ENCODE peak calls at places on chromosomes 3 and 15, in eight cellular contexts. C is heart left ventricle, M is heart right ventricle, L is GM23338, J is cardiac fibroblast, H is H1, P is fibroblast of mammary gland, K is neural progenitor cell. Q is an unnamed sample.
A peak's percentile ranks its signal among the peaks of the same experiment; 100 is the strongest.

GRCh38 chr15:32641517-32642059 is at the start of gene SCG5:
- DNase-seq in C (no peak), M (no peak), L (peak; percentile 96), J (peak; percentile 40), H (peak; percentile 85), P (peak; percentile 63), K (peak; percentile 86), Q (peak; percentile 69)

GRCh38 chr3:12405432-12406272 is 78.6 kb upstream of the TSEN2 start:
- DNase-seq in C (peak; percentile 91), M (peak; percentile 83), L (no peak), J (peak; percentile 97), H (no peak), P (peak; percentile 99), K (no peak), Q (peak; percentile 46)

GRCh38 chr3:195823286-195823685 is 11.6 kb upstream of the MUC4 start:
- DNase-seq in C (no peak), M (no peak), L (no peak), J (no peak), H (no peak), P (peak; percentile 13), K (peak; percentile 1), Q (no peak)

GRCh38 chr15:100873029-100873677 is 6.5 kb upstream of the ALDH1A3 start:
- DNase-seq in C (no peak), M (peak; percentile 60), L (peak; percentile 86), J (peak; percentile 94), H (peak; percentile 74), P (peak; percentile 90), K (peak; percentile 73), Q (peak; percentile 71)

GRCh38 chr3:121786485-121786884 is 36.9 kb upstream of the GOLGB1 start:
- DNase-seq in C (no peak), M (no peak), L (no peak), J (peak; percentile 72), H (no peak), P (peak; percentile 59), K (no peak), Q (no peak)

GRCh38 chr3:112531358-112531781 is 30.4 kb downstream of the ATG3 start:
- DNase-seq in C (no peak), M (no peak), L (peak; percentile 51), J (peak; percentile 67), H (no peak), P (peak; percentile 54), K (peak; percentile 15), Q (peak; percentile 23)

GRCh38 chr3:69871256-69871655 is 128.3 kb upstream of the SAMMSON start:
- DNase-seq in C (no peak), M (no peak), L (no peak), J (no peak), H (no peak), P (no peak), K (no peak), Q (no peak)

GRCh38 chr15:56165234-56165633 is 78.4 kb downstream of the RFX7 start:
- DNase-seq in C (no peak), M (no peak), L (no peak), J (no peak), H (no peak), P (no peak), K (no peak), Q (no peak)

GRCh38 chr15:99729327-99729726 is 3.9 kb downstream of the LYSMD4 start:
- DNase-seq in C (no peak), M (no peak), L (no peak), J (no peak), H (no peak), P (no peak), K (no peak), Q (no peak)

GRCh38 chr3:163129287-163129686 is 1632.7 kb downstream of the OTOL1 start:
- DNase-seq in C (no peak), M (no peak), L (no peak), J (no peak), H (no peak), P (no peak), K (no peak), Q (no peak)

GRCh38 chr15:66067687-66068086 is 185.9 kb downstream of the MEGF11 start:
- DNase-seq in C (no peak), M (no peak), L (peak; percentile 93), J (no peak), H (no peak), P (no peak), K (peak; percentile 67), Q (no peak)

GRCh38 chr15:61421470-61421869 is 192.4 kb upstream of the RORA start:
- DNase-seq in C (no peak), M (no peak), L (no peak), J (no peak), H (no peak), P (no peak), K (no peak), Q (no peak)

GRCh38 chr3:144692488-144692887 is 720.9 kb downstream of the DIPK2A start:
- DNase-seq in C (no peak), M (no peak), L (no peak), J (no peak), H (no peak), P (no peak), K (no peak), Q (no peak)

GRCh38 chr3:189936210-189936609 is 184.5 kb downstream of the P3H2 start:
- DNase-seq in C (no peak), M (no peak), L (no peak), J (peak; percentile 69), H (no peak), P (no peak), K (no peak), Q (no peak)

GRCh38 chr15:90588427-90588826 is 58.7 kb downstream of the CRTC3 start:
- DNase-seq in C (no peak), M (no peak), L (no peak), J (peak; percentile 46), H (no peak), P (peak; percentile 59), K (no peak), Q (no peak)

GRCh38 chr3:193716155-193716554 is 123.1 kb downstream of the OPA1 start:
- DNase-seq in C (no peak), M (no peak), L (no peak), J (no peak), H (no peak), P (no peak), K (no peak), Q (no peak)

GRCh38 chr15:93052090-93052892 is 36.7 kb downstream of the RGMA start:
- DNase-seq in C (no peak), M (no peak), L (no peak), J (no peak), H (no peak), P (no peak), K (no peak), Q (no peak)

GRCh38 chr3:126965526-126966080 is 17.3 kb upstream of the PLXNA1 start:
- DNase-seq in C (no peak), M (no peak), L (no peak), J (no peak), H (no peak), P (no peak), K (no peak), Q (no peak)

GRCh38 chr3:127914584-127914983 is 448 bp upstream of the KBTBD12 start:
- DNase-seq in C (no peak), M (no peak), L (no peak), J (no peak), H (no peak), P (no peak), K (no peak), Q (no peak)

GRCh38 chr3:8519774-8520448 is 18.3 kb downstream of the LMCD1 start:
- DNase-seq in C (no peak), M (no peak), L (no peak), J (no peak), H (no peak), P (no peak), K (no peak), Q (no peak)

GRCh38 chr3:166685246-166685645 is 694.9 kb downstream of the ZBBX start:
- DNase-seq in C (no peak), M (no peak), L (no peak), J (no peak), H (no peak), P (no peak), K (no peak), Q (no peak)
- TF ChIP-seq CTCF in C (no peak), M (no peak), L (peak; percentile 18), J (no peak), H (no peak), P (no peak), K (no peak), Q (no peak)

GRCh38 chr15:68256675-68257450 is 20.7 kb upstream of the FEM1B start:
- DNase-seq in C (peak; percentile 89), M (peak; percentile 89), L (peak; percentile 95), J (peak; percentile 98), H (peak; percentile 94), P (peak; percentile 95), K (peak; percentile 94), Q (peak; percentile 93)
- H3K4me3 ChIP-seq in C (peak overlapping the region; percentile 69), M (peak overlapping the region; percentile 23), L (peak overlapping the region; percentile 63), J (peak overlapping the region; percentile 50), H (peak overlapping the region; percentile 48), P (peak overlapping the region; percentile 61), K (peak overlapping the region; percentile 46), Q (peak overlapping the region; percentile 66)

DNA sequence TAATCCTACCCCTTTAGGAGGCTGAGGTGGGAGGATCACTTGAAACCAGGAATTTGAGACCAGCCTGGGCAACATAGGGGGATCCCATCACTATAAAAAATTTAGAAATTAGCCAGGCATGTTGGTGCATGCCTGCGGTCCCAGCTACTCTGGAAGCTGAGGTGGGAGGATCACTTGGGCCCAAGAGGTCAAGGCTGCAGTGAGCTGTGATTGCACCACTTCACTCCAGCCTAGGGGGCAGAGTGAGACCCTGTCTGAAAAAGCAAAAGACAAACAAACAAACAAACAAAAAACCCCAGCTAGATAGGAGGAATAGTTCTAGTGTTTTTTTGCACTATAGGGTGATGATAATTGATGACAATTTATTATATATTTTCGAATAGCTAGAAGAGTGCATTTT is 70.6 kb upstream of the CHRNB4 start:
- DNase-seq in C (no peak), M (no peak), L (no peak), J (no peak), H (no peak), P (no peak), K (no peak), Q (no peak)
- TF ChIP-seq CTCF in C (no peak), M (no peak), L (peak; percentile 45), J (no peak), H (peak; percentile 33), P (no peak), K (no peak), Q (no peak)

GRCh38 chr3:30934208-30934550 is 39.7 kb upstream of the GADL1 start:
- DNase-seq in C (no peak), M (no peak), L (peak; percentile 54), J (peak; percentile 79), H (no peak), P (peak; percentile 75), K (peak; percentile 55), Q (peak; percentile 41)
- H3K4me3 ChIP-seq in C (no peak overlapping the region), M (no peak overlapping the region), L (no peak overlapping the region), J (no peak overlapping the region), H (no peak overlapping the region), P (no peak overlapping the region), K (no peak overlapping the region), Q (no peak overlapping the region)

GRCh38 chr3:46943237-46944187 is 33.0 kb downstream of the CCDC12 start:
- DNase-seq in C (peak; percentile 68), M (no peak), L (no peak), J (peak; percentile 41), H (no peak), P (no peak), K (no peak), Q (no peak)
- TF ChIP-seq CTCF in C (no peak), M (no peak), L (no peak), J (no peak), H (no peak), P (no peak), K (no peak), Q (no peak)

Q was measured in foreskin fibroblast.